ENCODE peak calls at places on chromosomes 5 and 9, in four cellular contexts. L is stromal cell of bone marrow, C is transverse colon, G is GOT3. N is an unnamed sample.

GRCh38 chr9:98118640-98119601 is at the start of gene TRIM14:
- DNase-seq in L (no peak), C (peak), G (no peak), N (peak)

GRCh38 chr9:106862946-106863740 is at the start of gene ZNF462:
- DNase-seq in L (no peak), C (peak), G (no peak), N (peak)

GRCh38 chr5:179439181-179439990 is 94.1 kb upstream of the ADAMTS2 start:
- DNase-seq in L (no peak), C (no peak), G (no peak), N (no peak)

GRCh38 chr9:125172351-125172750 is 17.3 kb downstream of the PPP6C start:
- DNase-seq in L (no peak), C (no peak), G (no peak), N (no peak)

GRCh38 chr5:53448851-53449250 is 31.6 kb upstream of the FST start:
- DNase-seq in L (no peak), C (no peak), G (no peak), N (no peak)

GRCh38 chr9:78601957-78602565 is 305.1 kb downstream of the PSAT1 start:
- DNase-seq in L (peak), C (no peak), G (no peak), N (no peak)

GRCh38 chr5:78626009-78626571 is 22.5 kb downstream of the LHFPL2 start:
- DNase-seq in L (no peak), C (no peak), G (no peak), N (no peak)

GRCh38 chr9:105713260-105713938 is 19.1 kb downstream of the TMEM38B start:
- DNase-seq in L (no peak), C (no peak), G (no peak), N (no peak)

GRCh38 chr9:23123048-23123632 is 676.5 kb downstream of the DMRTA1 start:
- DNase-seq in L (peak), C (peak), G (no peak), N (peak)

GRCh38 chr5:143514915-143515314 is 111.4 kb upstream of the NR3C1 start:
- DNase-seq in L (peak), C (no peak), G (no peak), N (no peak)

GRCh38 chr5:130724658-130725057 is 440.4 kb downstream of the HINT1 start:
- DNase-seq in L (no peak), C (no peak), G (no peak), N (no peak)

GRCh38 chr9:86892576-86892975 is 54.7 kb downstream of the GAS1 start:
- DNase-seq in L (no peak), C (no peak), G (no peak), N (no peak)

N was measured in T1000.